ENCODE peak calls at places on chromosomes 3 and 15, in eight cellular contexts. One of them, this sample, is unnamed.

GRCh38 chr3:53072653-53073552 is 27.0 kb upstream of the SFMBT1 start:
- DNase-seq in mesothelial cell of epicardium: peak
- DNase-seq in endodermal cell: peak
- DNase-seq in gastrocnemius medialis: peak
- DNase-seq in CD8-positive, alpha-beta T cell: peak
- DNase-seq in endothelial cell: peak
- DNase-seq in dorsolateral prefrontal cortex: peak
- DNase-seq in AG04450: peak
- DNase-seq in this sample: peak

GRCh38 chr15:42036991-42037390 is 16.1 kb upstream of the PLA2G4E start:
- DNase-seq in mesothelial cell of epicardium: no peak
- DNase-seq in endodermal cell: no peak
- DNase-seq in gastrocnemius medialis: no peak
- DNase-seq in CD8-positive, alpha-beta T cell: no peak
- DNase-seq in endothelial cell: no peak
- DNase-seq in dorsolateral prefrontal cortex: no peak
- DNase-seq in AG04450: no peak
- DNase-seq in this sample: no peak

GRCh38 chr3:106108925-106109324 is 240.1 kb upstream of the CBLB start:
- DNase-seq in mesothelial cell of epicardium: no peak
- DNase-seq in endodermal cell: no peak
- DNase-seq in gastrocnemius medialis: no peak
- DNase-seq in CD8-positive, alpha-beta T cell: no peak
- DNase-seq in endothelial cell: no peak
- DNase-seq in dorsolateral prefrontal cortex: no peak
- DNase-seq in AG04450: no peak
- DNase-seq in this sample: no peak

GRCh38 chr15:92646216-92646615 is 9.4 kb downstream of the FAM174B start:
- DNase-seq in mesothelial cell of epicardium: no peak
- DNase-seq in endodermal cell: no peak
- DNase-seq in gastrocnemius medialis: no peak
- DNase-seq in CD8-positive, alpha-beta T cell: no peak
- DNase-seq in endothelial cell: no peak
- DNase-seq in dorsolateral prefrontal cortex: no peak
- DNase-seq in AG04450: no peak
- DNase-seq in this sample: no peak

GRCh38 chr15:51589881-51590570 is 32.5 kb downstream of the DMXL2 start:
- DNase-seq in mesothelial cell of epicardium: no peak
- DNase-seq in endodermal cell: no peak
- DNase-seq in gastrocnemius medialis: no peak
- DNase-seq in CD8-positive, alpha-beta T cell: no peak
- DNase-seq in endothelial cell: no peak
- DNase-seq in dorsolateral prefrontal cortex: no peak
- DNase-seq in AG04450: no peak
- DNase-seq in this sample: no peak

GRCh38 chr15:27589260-27589659 is 509.9 kb downstream of the OCA2 start:
- DNase-seq in mesothelial cell of epicardium: no peak
- DNase-seq in endodermal cell: no peak
- DNase-seq in gastrocnemius medialis: no peak
- DNase-seq in CD8-positive, alpha-beta T cell: no peak
- DNase-seq in endothelial cell: no peak
- DNase-seq in dorsolateral prefrontal cortex: no peak
- DNase-seq in AG04450: no peak
- DNase-seq in this sample: no peak

GRCh38 chr3:50179710-50180109 is 11.7 kb upstream of the GNAT1 start:
- DNase-seq in mesothelial cell of epicardium: no peak
- DNase-seq in endodermal cell: no peak
- DNase-seq in gastrocnemius medialis: no peak
- DNase-seq in CD8-positive, alpha-beta T cell: no peak
- DNase-seq in endothelial cell: no peak
- DNase-seq in dorsolateral prefrontal cortex: no peak
- DNase-seq in AG04450: no peak
- DNase-seq in this sample: no peak

GRCh38 chr3:189588061-189588817 is 43.0 kb upstream of the TP63 start:
- DNase-seq in mesothelial cell of epicardium: no peak
- DNase-seq in endodermal cell: no peak
- DNase-seq in gastrocnemius medialis: no peak
- DNase-seq in CD8-positive, alpha-beta T cell: no peak
- DNase-seq in endothelial cell: no peak
- DNase-seq in dorsolateral prefrontal cortex: no peak
- DNase-seq in AG04450: no peak
- DNase-seq in this sample: no peak

GRCh38 chr3:32097768-32098167 is 8.7 kb upstream of the GPD1L start:
- DNase-seq in mesothelial cell of epicardium: no peak
- DNase-seq in endodermal cell: no peak
- DNase-seq in gastrocnemius medialis: no peak
- DNase-seq in CD8-positive, alpha-beta T cell: no peak
- DNase-seq in endothelial cell: no peak
- DNase-seq in dorsolateral prefrontal cortex: no peak
- DNase-seq in AG04450: no peak
- DNase-seq in this sample: no peak

GRCh38 chr15:50814634-50815033 is 49.1 kb upstream of the SPPL2A start:
- DNase-seq in mesothelial cell of epicardium: no peak
- DNase-seq in endodermal cell: no peak
- DNase-seq in gastrocnemius medialis: no peak
- DNase-seq in CD8-positive, alpha-beta T cell: no peak
- DNase-seq in endothelial cell: no peak
- DNase-seq in dorsolateral prefrontal cortex: no peak
- DNase-seq in AG04450: no peak
- DNase-seq in this sample: no peak

GRCh38 chr3:194082596-194083220 is 53.2 kb upstream of the HES1 start:
- DNase-seq in mesothelial cell of epicardium: no peak
- DNase-seq in endodermal cell: no peak
- DNase-seq in gastrocnemius medialis: peak
- DNase-seq in CD8-positive, alpha-beta T cell: no peak
- DNase-seq in endothelial cell: peak
- DNase-seq in dorsolateral prefrontal cortex: no peak
- DNase-seq in AG04450: no peak
- DNase-seq in this sample: no peak

GRCh38 chr3:28978092-28978491 is 302.8 kb upstream of the RBMS3 start:
- DNase-seq in mesothelial cell of epicardium: no peak
- DNase-seq in endodermal cell: no peak
- DNase-seq in gastrocnemius medialis: no peak
- DNase-seq in CD8-positive, alpha-beta T cell: no peak
- DNase-seq in endothelial cell: no peak
- DNase-seq in dorsolateral prefrontal cortex: no peak
- DNase-seq in AG04450: no peak
- DNase-seq in this sample: no peak

GRCh38 chr3:99700637-99701268 is 62.4 kb downstream of the COL8A1 start:
- DNase-seq in mesothelial cell of epicardium: no peak
- DNase-seq in endodermal cell: no peak
- DNase-seq in gastrocnemius medialis: no peak
- DNase-seq in CD8-positive, alpha-beta T cell: no peak
- DNase-seq in endothelial cell: no peak
- DNase-seq in dorsolateral prefrontal cortex: no peak
- DNase-seq in AG04450: no peak
- DNase-seq in this sample: no peak

GRCh38 chr15:60635507-60636352 is 156.8 kb upstream of the ICE2 start:
- DNase-seq in mesothelial cell of epicardium: no peak
- DNase-seq in endodermal cell: no peak
- DNase-seq in gastrocnemius medialis: no peak
- DNase-seq in CD8-positive, alpha-beta T cell: no peak
- DNase-seq in endothelial cell: no peak
- DNase-seq in dorsolateral prefrontal cortex: no peak
- DNase-seq in AG04450: no peak
- DNase-seq in this sample: no peak

GRCh38 chr3:154427685-154428291 is 2.2 kb downstream of the GPR149 start:
- DNase-seq in mesothelial cell of epicardium: no peak
- DNase-seq in endodermal cell: peak
- DNase-seq in gastrocnemius medialis: no peak
- DNase-seq in CD8-positive, alpha-beta T cell: no peak
- DNase-seq in endothelial cell: peak
- DNase-seq in dorsolateral prefrontal cortex: no peak
- DNase-seq in AG04450: no peak
- DNase-seq in this sample: peak

GRCh38 chr3:170137971-170138370 is 43.6 kb downstream of the PHC3 start:
- DNase-seq in mesothelial cell of epicardium: no peak
- DNase-seq in endodermal cell: no peak
- DNase-seq in gastrocnemius medialis: no peak
- DNase-seq in CD8-positive, alpha-beta T cell: no peak
- DNase-seq in endothelial cell: no peak
- DNase-seq in dorsolateral prefrontal cortex: no peak
- DNase-seq in AG04450: no peak
- DNase-seq in this sample: no peak

GRCh38 chr3:150314248-150315027 is 93.7 kb upstream of the TSC22D2 start:
- DNase-seq in mesothelial cell of epicardium: no peak
- DNase-seq in endodermal cell: no peak
- DNase-seq in gastrocnemius medialis: no peak
- DNase-seq in CD8-positive, alpha-beta T cell: no peak
- DNase-seq in endothelial cell: no peak
- DNase-seq in dorsolateral prefrontal cortex: no peak
- DNase-seq in AG04450: no peak
- DNase-seq in this sample: no peak

GRCh38 chr3:194322701-194323174 is 28.4 kb downstream of the CPN2 start:
- DNase-seq in mesothelial cell of epicardium: no peak
- DNase-seq in endodermal cell: no peak
- DNase-seq in gastrocnemius medialis: peak
- DNase-seq in CD8-positive, alpha-beta T cell: no peak
- DNase-seq in endothelial cell: no peak
- DNase-seq in dorsolateral prefrontal cortex: no peak
- DNase-seq in AG04450: no peak
- DNase-seq in this sample: no peak

GRCh38 chr15:66707310-66708160 is 5.5 kb downstream of the SMAD6 start:
- DNase-seq in mesothelial cell of epicardium: peak
- DNase-seq in endodermal cell: peak
- DNase-seq in gastrocnemius medialis: peak
- DNase-seq in CD8-positive, alpha-beta T cell: no peak
- DNase-seq in endothelial cell: peak
- DNase-seq in dorsolateral prefrontal cortex: no peak
- DNase-seq in AG04450: no peak
- DNase-seq in this sample: peak

GRCh38 chr15:94230886-94231727 is at the start of gene MCTP2:
- DNase-seq in mesothelial cell of epicardium: peak
- DNase-seq in endodermal cell: peak
- DNase-seq in gastrocnemius medialis: peak
- DNase-seq in CD8-positive, alpha-beta T cell: peak
- DNase-seq in endothelial cell: peak
- DNase-seq in dorsolateral prefrontal cortex: no peak
- DNase-seq in AG04450: peak
- DNase-seq in this sample: peak

GRCh38 chr3:5122741-5123706 is 932 bp downstream of the ARL8B start:
- DNase-seq in mesothelial cell of epicardium: no peak
- DNase-seq in endodermal cell: peak
- DNase-seq in gastrocnemius medialis: peak
- DNase-seq in CD8-positive, alpha-beta T cell: no peak
- DNase-seq in endothelial cell: no peak
- DNase-seq in dorsolateral prefrontal cortex: no peak
- DNase-seq in AG04450: no peak
- DNase-seq in this sample: peak

GRCh38 chr3:79515072-79515471 is 252.7 kb downstream of the ROBO1 start:
- DNase-seq in mesothelial cell of epicardium: no peak
- DNase-seq in endodermal cell: no peak
- DNase-seq in gastrocnemius medialis: no peak
- DNase-seq in CD8-positive, alpha-beta T cell: no peak
- DNase-seq in endothelial cell: no peak
- DNase-seq in dorsolateral prefrontal cortex: no peak
- DNase-seq in AG04450: no peak
- DNase-seq in this sample: no peak

GRCh38 chr15:59632714-59633113 is 21.1 kb downstream of the GCNT3 start:
- DNase-seq in mesothelial cell of epicardium: no peak
- DNase-seq in endodermal cell: peak
- DNase-seq in gastrocnemius medialis: no peak
- DNase-seq in CD8-positive, alpha-beta T cell: no peak
- DNase-seq in endothelial cell: peak
- DNase-seq in dorsolateral prefrontal cortex: no peak
- DNase-seq in AG04450: no peak
- DNase-seq in this sample: peak
- TF ChIP-seq CTCF in mesothelial cell of epicardium: no peak
- TF ChIP-seq CTCF in endodermal cell: peak
- TF ChIP-seq CTCF in gastrocnemius medialis: no peak
- TF ChIP-seq CTCF in CD8-positive, alpha-beta T cell: no peak
- TF ChIP-seq CTCF in endothelial cell: peak
- TF ChIP-seq CTCF in dorsolateral prefrontal cortex: no peak
- TF ChIP-seq CTCF in AG04450: peak
- TF ChIP-seq CTCF in this sample: peak

GRCh38 chr3:94716326-94717018 is 653.6 kb downstream of the NSUN3 start:
- DNase-seq in mesothelial cell of epicardium: no peak
- DNase-seq in endodermal cell: peak
- DNase-seq in gastrocnemius medialis: no peak
- DNase-seq in CD8-positive, alpha-beta T cell: no peak
- DNase-seq in endothelial cell: no peak
- DNase-seq in dorsolateral prefrontal cortex: no peak
- DNase-seq in AG04450: no peak
- DNase-seq in this sample: no peak
- TF ChIP-seq CTCF in mesothelial cell of epicardium: no peak
- TF ChIP-seq CTCF in endodermal cell: peak
- TF ChIP-seq CTCF in gastrocnemius medialis: no peak
- TF ChIP-seq CTCF in CD8-positive, alpha-beta T cell: no peak
- TF ChIP-seq CTCF in endothelial cell: no peak
- TF ChIP-seq CTCF in dorsolateral prefrontal cortex: no peak
- TF ChIP-seq CTCF in AG04450: no peak
- TF ChIP-seq CTCF in this sample: no peak

DNA sequence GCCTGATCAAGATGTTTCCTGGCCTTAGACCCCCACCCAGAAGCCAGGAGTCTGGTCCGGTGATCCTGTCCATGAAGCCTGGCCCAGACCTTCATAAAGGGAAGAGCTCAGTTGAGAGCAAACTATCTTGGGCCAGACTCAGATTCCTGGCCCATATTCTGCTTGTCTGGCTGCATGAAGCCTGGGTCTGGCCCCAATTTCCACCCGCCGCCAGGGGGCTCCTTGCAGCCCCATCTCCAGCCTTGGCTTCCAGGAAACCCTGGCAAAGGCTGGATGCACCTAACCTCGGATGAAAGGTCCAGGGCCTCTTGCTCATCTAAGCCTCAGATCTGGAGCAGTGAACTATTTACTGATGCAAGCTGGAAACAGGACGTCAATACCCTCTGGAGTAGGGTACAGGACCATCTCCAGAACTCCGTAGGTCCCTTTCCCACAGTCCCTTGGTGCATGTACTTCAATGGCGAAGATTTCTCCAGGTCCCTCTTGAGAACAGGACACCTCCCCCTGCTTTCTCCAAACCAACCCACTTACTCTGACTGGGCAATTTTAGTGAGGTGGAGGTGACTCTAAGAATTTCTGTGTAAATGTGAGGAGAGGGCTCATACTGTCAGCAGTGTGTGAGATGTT is 5.6 kb downstream of the FOXL2 start:
- DNase-seq in mesothelial cell of epicardium: peak
- DNase-seq in endodermal cell: peak
- DNase-seq in gastrocnemius medialis: no peak
- DNase-seq in CD8-positive, alpha-beta T cell: no peak
- DNase-seq in endothelial cell: peak
- DNase-seq in dorsolateral prefrontal cortex: no peak
- DNase-seq in AG04450: peak
- DNase-seq in this sample: peak
- TF ChIP-seq CTCF in mesothelial cell of epicardium: peak
- TF ChIP-seq CTCF in endodermal cell: peak
- TF ChIP-seq CTCF in gastrocnemius medialis: no peak
- TF ChIP-seq CTCF in CD8-positive, alpha-beta T cell: no peak
- TF ChIP-seq CTCF in endothelial cell: peak
- TF ChIP-seq CTCF in dorsolateral prefrontal cortex: peak
- TF ChIP-seq CTCF in AG04450: peak
- TF ChIP-seq CTCF in this sample: peak

DNA sequence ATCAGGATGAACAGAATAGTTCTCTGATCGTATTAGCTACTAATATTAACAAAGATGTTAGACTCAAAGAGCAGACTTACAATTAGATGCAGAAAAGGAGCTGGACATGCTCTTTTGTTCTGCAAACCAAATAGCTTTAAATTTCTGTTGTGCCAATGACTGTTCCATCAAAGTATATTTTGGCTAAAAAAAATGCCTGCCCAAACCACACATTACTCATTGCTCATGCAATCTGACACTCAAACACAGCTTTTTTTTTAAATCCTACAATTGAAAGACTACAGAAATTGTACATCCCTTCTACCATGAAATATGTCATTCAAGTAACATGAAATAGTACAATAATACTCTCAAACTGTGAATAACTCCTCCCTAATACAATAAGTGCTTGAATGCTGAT is 48.6 kb downstream of the SHOX2 start:
- DNase-seq in mesothelial cell of epicardium: no peak
- DNase-seq in endodermal cell: no peak
- DNase-seq in gastrocnemius medialis: no peak
- DNase-seq in CD8-positive, alpha-beta T cell: no peak
- DNase-seq in endothelial cell: no peak
- DNase-seq in dorsolateral prefrontal cortex: no peak
- DNase-seq in AG04450: no peak
- DNase-seq in this sample: no peak
- TF ChIP-seq CTCF in mesothelial cell of epicardium: no peak
- TF ChIP-seq CTCF in endodermal cell: no peak
- TF ChIP-seq CTCF in gastrocnemius medialis: no peak
- TF ChIP-seq CTCF in CD8-positive, alpha-beta T cell: no peak
- TF ChIP-seq CTCF in endothelial cell: no peak
- TF ChIP-seq CTCF in dorsolateral prefrontal cortex: no peak
- TF ChIP-seq CTCF in AG04450: no peak
- TF ChIP-seq CTCF in this sample: no peak

This sample was measured in nephron progenitor cell.